ENCODE peak calls at places on chromosomes 3 and 15, in six cellular contexts. J, D, Z, H, F and Q are unnamed samples.

GRCh38 chr3:123449986-123450474 is 1.1 kb upstream of the ADCY5 start:
- DNase-seq in J (no peak), F (no peak), H (no peak), Z (no peak), D (no peak), Q (no peak)

GRCh38 chr15:84811151-84811550 is 6.0 kb upstream of the ALPK3 start:
- DNase-seq in J (no peak), Z (no peak), F (no peak), H (no peak), D (no peak), Q (no peak)

GRCh38 chr3:80733522-80734176 is 965.9 kb upstream of the ROBO1 start:
- DNase-seq in H (peak; percentile 5), J (peak; percentile 57), F (no peak), Z (no peak), D (no peak), Q (no peak)

GRCh38 chr15:63978511-63979226 is 67.6 kb downstream of the DAPK2 start:
- DNase-seq in F (no peak), H (no peak), D (no peak), Z (no peak), J (no peak), Q (no peak)

GRCh38 chr15:90074916-90075315 is 27.4 kb downstream of the IDH2 start:
- DNase-seq in H (no peak), F (no peak), J (no peak), Z (no peak), D (no peak), Q (no peak)

GRCh38 chr3:38653685-38654537 is 4.4 kb upstream of the SCN5A start:
- DNase-seq in F (no peak), J (no peak), D (no peak), H (no peak), Z (no peak), Q (no peak)

GRCh38 chr15:89179966-89180875 is 41.2 kb downstream of the RLBP1 start:
- DNase-seq in F (no peak), D (no peak), H (no peak), Z (no peak), J (no peak), Q (no peak)

GRCh38 chr15:90231028-90232017 is 2.4 kb downstream of the CIB1 start:
- DNase-seq in D (no peak), Z (peak; percentile 71), F (peak; percentile 91), H (no peak), J (peak; percentile 70), Q (no peak)

GRCh38 chr3:48125026-48125704 is 63.1 kb downstream of the CDC25A start:
- DNase-seq in H (no peak), F (no peak), Z (no peak), D (no peak), J (no peak), Q (peak; percentile 68)

GRCh38 chr3:161401389-161401788 is 30.1 kb upstream of the SPTSSB start:
- DNase-seq in D (no peak), J (no peak), Z (no peak), F (no peak), H (no peak), Q (no peak)

GRCh38 chr15:70212288-70212962 is 114.7 kb upstream of the TLE3 start:
- DNase-seq in H (no peak), D (no peak), J (no peak), Z (no peak), F (no peak), Q (no peak)

GRCh38 chr3:30549600-30549999 is 56.8 kb upstream of the TGFBR2 start:
- DNase-seq in H (no peak), J (no peak), D (no peak), Z (no peak), F (no peak), Q (no peak)

GRCh38 chr15:77024273-77025065 is 29.5 kb downstream of the PSTPIP1 start:
- DNase-seq in H (peak; percentile 87), J (peak; percentile 72), F (no peak), Z (peak; percentile 42), D (peak; percentile 64), Q (peak; percentile 68)

GRCh38 chr3:177468816-177469590 is 271.7 kb upstream of the TBL1XR1 start:
- DNase-seq in F (no peak), D (no peak), J (no peak), Z (no peak), H (no peak), Q (no peak)

GRCh38 chr3:38493019-38493418 is 3.1 kb upstream of the EXOG start:
- DNase-seq in Z (no peak), D (no peak), F (no peak), J (no peak), H (no peak), Q (no peak)

GRCh38 chr3:101849714-101850326 is 506 bp downstream of the NFKBIZ start:
- DNase-seq in H (peak; percentile 42), D (no peak), J (peak; percentile 43), F (no peak), Z (peak; percentile 16), Q (peak; percentile 85)

GRCh38 chr3:26920579-26920978 is 298.0 kb downstream of the LRRC3B start:
- DNase-seq in D (no peak), H (no peak), F (no peak), Z (no peak), J (no peak), Q (no peak)

GRCh38 chr3:81218023-81218422 is 543.4 kb downstream of the GBE1 start:
- DNase-seq in H (no peak), Z (no peak), F (no peak), D (no peak), J (no peak), Q (no peak)

GRCh38 chr3:107001635-107002034 is 375.6 kb upstream of the CCDC54 start:
- DNase-seq in H (no peak), J (no peak), F (no peak), D (no peak), Z (no peak), Q (no peak)

GRCh38 chr3:77186728-77187127 is 146.8 kb downstream of the ROBO2 start:
- DNase-seq in J (no peak), D (no peak), F (peak; percentile 18), H (no peak), Z (no peak), Q (no peak)

GRCh38 chr3:99762901-99763300 is 54.8 kb upstream of the CMSS1 start:
- DNase-seq in Z (no peak), H (no peak), J (no peak), D (no peak), F (no peak), Q (no peak)
- H3K27me3 ChIP-seq in Z (no peaks in the 10 kb centered on the region), H (peaks cover 4% of the 10 kb centered on the region), J (no peaks in the 10 kb centered on the region), D (no peaks in the 10 kb centered on the region), F (peaks cover 4% of the 10 kb centered on the region), Q (no peaks in the 10 kb centered on the region)

GRCh38 chr15:57382222-57382621 is 5.9 kb downstream of the CGNL1 start:
- DNase-seq in F (no peak), D (no peak), H (no peak), Z (peak; percentile 63), J (peak; percentile 58), Q (no peak)
- TF ChIP-seq POLR2AphosphoS5 in F (no peak), D (no peak), H (no peak), Z (peak; percentile 82), J (peak; percentile 18), Q (no peak)

GRCh38 chr3:134404366-134404885 is 30.2 kb upstream of the AMOTL2 start:
- DNase-seq in H (no peak), Z (no peak), D (no peak), J (no peak), F (no peak), Q (no peak)
- H3K27me3 ChIP-seq in H (peaks cover 32% of the 10 kb centered on the region), Z (no peaks in the 10 kb centered on the region), D (no peaks in the 10 kb centered on the region), J (peaks cover 24% of the 10 kb centered on the region), F (peaks cover 17% of the 10 kb centered on the region), Q (peaks cover 10% of the 10 kb centered on the region)

DNA sequence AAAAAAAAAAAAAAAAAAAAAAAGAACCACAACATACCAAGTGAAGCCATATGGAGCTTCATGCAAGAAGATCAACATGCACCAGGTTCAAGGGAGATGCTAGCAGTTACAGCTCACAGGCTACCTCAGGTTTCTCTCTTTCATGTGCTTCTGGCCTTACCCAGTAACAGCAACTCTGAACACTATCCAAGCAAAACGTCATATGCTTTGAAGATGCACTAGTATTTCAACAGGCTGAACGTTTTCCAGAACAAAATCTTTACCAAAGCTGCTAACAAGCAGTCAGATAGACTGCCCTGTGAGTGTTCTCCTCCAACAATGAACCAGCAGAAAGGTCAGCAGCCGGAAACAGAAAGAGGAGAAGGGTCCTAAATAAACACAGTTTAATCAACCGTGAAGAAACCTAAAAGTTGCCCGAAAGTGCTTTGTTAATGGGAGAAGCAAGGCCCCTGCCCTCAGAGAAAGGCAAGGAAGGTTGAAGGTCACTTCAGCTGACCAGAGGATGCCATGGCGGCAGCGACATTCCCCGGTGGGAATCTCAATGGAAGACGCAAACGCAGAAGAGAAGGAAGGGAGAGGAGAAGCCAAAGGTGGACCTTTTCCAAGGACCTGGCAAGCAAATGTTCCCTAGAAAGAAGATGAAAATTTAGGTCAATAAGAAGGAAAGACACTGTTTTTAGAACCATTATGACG is 80.1 kb downstream of the CCNL1 start:
- DNase-seq in F (no peak), D (no peak), H (no peak), Z (no peak), J (peak; percentile 11), Q (no peak)
- TF ChIP-seq POLR2AphosphoS5 in F (no peak), D (no peak), H (no peak), Z (no peak), J (no peak), Q (no peak)

DNA sequence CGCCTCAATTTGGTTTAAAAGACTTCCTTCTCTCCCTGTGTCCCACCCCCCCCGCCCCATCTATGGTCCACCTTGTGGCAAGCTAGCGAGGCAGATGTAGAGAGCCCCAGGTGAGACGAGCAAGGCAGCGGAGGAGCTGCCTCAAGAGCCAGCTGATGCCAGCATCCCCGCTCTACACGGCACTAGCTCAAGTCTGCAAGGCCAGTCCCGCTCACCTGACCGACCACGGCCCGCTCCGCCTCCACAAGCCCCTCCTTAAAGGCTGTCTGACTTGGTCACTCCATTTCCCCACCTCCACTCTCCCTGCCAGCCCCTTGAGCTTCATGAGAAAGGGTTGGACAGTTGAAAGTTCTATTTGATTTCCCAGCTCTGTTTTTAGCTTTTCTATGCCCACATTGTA is 56.2 kb upstream of the IGF1R start:
- DNase-seq in F (no peak), J (peak; percentile 10), D (no peak), H (no peak), Z (no peak), Q (no peak)
- H3K27me3 ChIP-seq in F (peaks cover 3% of the 10 kb centered on the region), J (peaks cover 76% of the 10 kb centered on the region), D (no peaks in the 10 kb centered on the region), H (no peaks in the 10 kb centered on the region), Z (peaks cover 5% of the 10 kb centered on the region), Q (peaks cover 56% of the 10 kb centered on the region)